ENCODE peak calls at places on chromosome 19, in six cellular contexts. One of them, this sample, is unnamed.

GRCh38 chr19:14758816-14759215 is 19.5 kb downstream of the ADGRE2 start:
- DNase-seq in caudate nucleus: no peak
- DNase-seq in T-helper 17 cell: no peak
- DNase-seq in endothelial cell of umbilical vein: no peak
- DNase-seq in activated naive CD4-positive, alpha-beta T cell: no peak
- DNase-seq in lower leg skin: no peak
- DNase-seq in this sample: peak

GRCh38 chr19:30360378-30361106 is 11.6 kb upstream of the ZNF536 start:
- DNase-seq in caudate nucleus: peak
- DNase-seq in T-helper 17 cell: no peak
- DNase-seq in endothelial cell of umbilical vein: no peak
- DNase-seq in activated naive CD4-positive, alpha-beta T cell: no peak
- DNase-seq in lower leg skin: no peak
- DNase-seq in this sample: no peak

GRCh38 chr19:12801466-12802266 is at the start of the genes PRDX2 and THSD8:
- DNase-seq in caudate nucleus: peak
- DNase-seq in T-helper 17 cell: peak
- DNase-seq in endothelial cell of umbilical vein: peak
- DNase-seq in activated naive CD4-positive, alpha-beta T cell: peak
- DNase-seq in lower leg skin: peak
- DNase-seq in this sample: peak

GRCh38 chr19:9848060-9848459 is 12.9 kb downstream of the PIN1 start:
- DNase-seq in caudate nucleus: no peak
- DNase-seq in T-helper 17 cell: no peak
- DNase-seq in endothelial cell of umbilical vein: no peak
- DNase-seq in activated naive CD4-positive, alpha-beta T cell: no peak
- DNase-seq in lower leg skin: no peak
- DNase-seq in this sample: no peak

GRCh38 chr19:12783226-12783848 is 7.9 kb upstream of the JUNB start:
- DNase-seq in caudate nucleus: no peak
- DNase-seq in T-helper 17 cell: no peak
- DNase-seq in endothelial cell of umbilical vein: no peak
- DNase-seq in activated naive CD4-positive, alpha-beta T cell: no peak
- DNase-seq in lower leg skin: no peak
- DNase-seq in this sample: no peak

GRCh38 chr19:46904114-46905060 is 43.6 kb downstream of the ARHGAP35 start:
- DNase-seq in caudate nucleus: no peak
- DNase-seq in T-helper 17 cell: no peak
- DNase-seq in endothelial cell of umbilical vein: peak
- DNase-seq in activated naive CD4-positive, alpha-beta T cell: no peak
- DNase-seq in lower leg skin: no peak
- DNase-seq in this sample: no peak

GRCh38 chr19:41597600-41598041 is 21.7 kb downstream of the CEACAM21 start:
- DNase-seq in caudate nucleus: peak
- DNase-seq in T-helper 17 cell: peak
- DNase-seq in endothelial cell of umbilical vein: peak
- DNase-seq in activated naive CD4-positive, alpha-beta T cell: peak
- DNase-seq in lower leg skin: peak
- DNase-seq in this sample: peak

GRCh38 chr19:38394488-38394887 is 6.0 kb downstream of the SPRED3 start:
- DNase-seq in caudate nucleus: no peak
- DNase-seq in T-helper 17 cell: peak
- DNase-seq in endothelial cell of umbilical vein: peak
- DNase-seq in activated naive CD4-positive, alpha-beta T cell: no peak
- DNase-seq in lower leg skin: no peak
- DNase-seq in this sample: no peak

GRCh38 chr19:21474671-21475181 is 30.7 kb upstream of the ZNF429 start:
- DNase-seq in caudate nucleus: peak
- DNase-seq in T-helper 17 cell: peak
- DNase-seq in endothelial cell of umbilical vein: no peak
- DNase-seq in activated naive CD4-positive, alpha-beta T cell: peak
- DNase-seq in lower leg skin: no peak
- DNase-seq in this sample: no peak

GRCh38 chr19:38710928-38711725 is 33.1 kb downstream of the CAPN12 start:
- DNase-seq in caudate nucleus: peak
- DNase-seq in T-helper 17 cell: no peak
- DNase-seq in endothelial cell of umbilical vein: no peak
- DNase-seq in activated naive CD4-positive, alpha-beta T cell: no peak
- DNase-seq in lower leg skin: no peak
- DNase-seq in this sample: no peak

GRCh38 chr19:38841787-38842438 is 7.9 kb downstream of the HNRNPL start:
- DNase-seq in caudate nucleus: no peak
- DNase-seq in T-helper 17 cell: peak
- DNase-seq in endothelial cell of umbilical vein: no peak
- DNase-seq in activated naive CD4-positive, alpha-beta T cell: no peak
- DNase-seq in lower leg skin: no peak
- DNase-seq in this sample: no peak

GRCh38 chr19:40398417-40399056 is 8.6 kb upstream of the HIPK4 start:
- DNase-seq in caudate nucleus: peak
- DNase-seq in T-helper 17 cell: peak
- DNase-seq in endothelial cell of umbilical vein: peak
- DNase-seq in activated naive CD4-positive, alpha-beta T cell: no peak
- DNase-seq in lower leg skin: peak
- DNase-seq in this sample: peak

GRCh38 chr19:13014101-13014920 is 19.0 kb downstream of the NFIX start:
- DNase-seq in caudate nucleus: peak
- DNase-seq in T-helper 17 cell: no peak
- DNase-seq in endothelial cell of umbilical vein: no peak
- DNase-seq in activated naive CD4-positive, alpha-beta T cell: no peak
- DNase-seq in lower leg skin: no peak
- DNase-seq in this sample: no peak

GRCh38 chr19:18577365-18577914 is 5.8 kb downstream of the UBA52 start:
- DNase-seq in caudate nucleus: no peak
- DNase-seq in T-helper 17 cell: no peak
- DNase-seq in endothelial cell of umbilical vein: no peak
- DNase-seq in activated naive CD4-positive, alpha-beta T cell: no peak
- DNase-seq in lower leg skin: no peak
- DNase-seq in this sample: no peak

GRCh38 chr19:9917322-9917721 is 19.0 kb downstream of the OLFM2 start:
- DNase-seq in caudate nucleus: peak
- DNase-seq in T-helper 17 cell: no peak
- DNase-seq in endothelial cell of umbilical vein: peak
- DNase-seq in activated naive CD4-positive, alpha-beta T cell: no peak
- DNase-seq in lower leg skin: no peak
- DNase-seq in this sample: peak

GRCh38 chr19:51783373-51783772 is 11.6 kb upstream of the FPR3 start:
- DNase-seq in caudate nucleus: no peak
- DNase-seq in T-helper 17 cell: no peak
- DNase-seq in endothelial cell of umbilical vein: no peak
- DNase-seq in activated naive CD4-positive, alpha-beta T cell: no peak
- DNase-seq in lower leg skin: no peak
- DNase-seq in this sample: peak

GRCh38 chr19:13995017-13995728 is 10.9 kb downstream of the RFX1 start:
- DNase-seq in caudate nucleus: no peak
- DNase-seq in T-helper 17 cell: no peak
- DNase-seq in endothelial cell of umbilical vein: no peak
- DNase-seq in activated naive CD4-positive, alpha-beta T cell: no peak
- DNase-seq in lower leg skin: no peak
- DNase-seq in this sample: no peak

GRCh38 chr19:48551437-48552302 is at the start of gene SULT2B1:
- DNase-seq in caudate nucleus: no peak
- DNase-seq in T-helper 17 cell: no peak
- DNase-seq in endothelial cell of umbilical vein: no peak
- DNase-seq in activated naive CD4-positive, alpha-beta T cell: no peak
- DNase-seq in lower leg skin: no peak
- DNase-seq in this sample: peak

GRCh38 chr19:37654118-37654517 is 1.1 kb downstream of the ZFP30 start:
- DNase-seq in caudate nucleus: no peak
- DNase-seq in T-helper 17 cell: no peak
- DNase-seq in endothelial cell of umbilical vein: no peak
- DNase-seq in activated naive CD4-positive, alpha-beta T cell: no peak
- DNase-seq in lower leg skin: no peak
- DNase-seq in this sample: no peak

This sample was measured in DMS153.